ENCODE peak calls at places on chromosomes 11 and 22, in five cellular contexts. R is H9, L is mesenchymal stem cell, E is GM23338, N is fibroblast of lung. S is an unnamed sample.

GRCh38 chr11:88089134-88089533 is 86.1 kb downstream of the RAB38 start:
- DNase-seq in R (no peak), L (no peak), E (no peak), N (no peak), S (no peak)

GRCh38 chr11:47296045-47296444 is 26.1 kb downstream of the MADD start:
- DNase-seq in R (no peak), L (no peak), E (no peak), N (peak; percentile 18), S (no peak)

GRCh38 chr11:116364357-116364756 is 408.4 kb downstream of the BUD13 start:
- DNase-seq in R (no peak), L (no peak), E (no peak), N (no peak), S (no peak)

GRCh38 chr11:110763249-110764011 is 51.2 kb upstream of the ARHGAP20 start:
- DNase-seq in R (no peak), L (peak; percentile 40), E (no peak), N (peak; percentile 78), S (no peak)

GRCh38 chr11:17015639-17016125 is 1.5 kb upstream of the PLEKHA7 start:
- DNase-seq in R (no peak), L (peak; percentile 52), E (no peak), N (peak; percentile 9), S (no peak)

GRCh38 chr11:63869686-63870085 is 30.8 kb downstream of the MARK2 start:
- DNase-seq in R (no peak), L (no peak), E (no peak), N (no peak), S (no peak)

GRCh38 chr22:46024136-46024840 is 47.3 kb upstream of the WNT7B start:
- DNase-seq in R (no peak), L (no peak), E (no peak), N (no peak), S (no peak)

GRCh38 chr22:17919276-17920144 is 104.9 kb downstream of the MICAL3 start:
- DNase-seq in R (peak; percentile 57), L (peak; percentile 21), E (peak; percentile 48), N (no peak), S (peak; percentile 48)

GRCh38 chr11:134261626-134262488 is 8.5 kb downstream of the ACAD8 start:
- DNase-seq in R (peak; percentile 69), L (no peak), E (peak; percentile 84), N (no peak), S (peak; percentile 67)

GRCh38 chr11:34343153-34343552 is 14.7 kb downstream of the ABTB2 start:
- DNase-seq in R (no peak), L (peak; percentile 67), E (no peak), N (peak; percentile 96), S (no peak)

GRCh38 chr11:2390871-2391662 is 9.5 kb upstream of the TSSC4 start:
- DNase-seq in R (peak; percentile 68), L (peak; percentile 52), E (no peak), N (peak; percentile 85), S (peak; percentile 90)

GRCh38 chr11:66936326-66936725 is 21.9 kb downstream of the PC start:
- DNase-seq in R (no peak), L (peak; percentile 73), E (no peak), N (peak; percentile 94), S (no peak)

GRCh38 chr11:13358871-13359270 is 81.3 kb downstream of the BMAL1 start:
- DNase-seq in R (no peak), L (peak; percentile 34), E (no peak), N (peak; percentile 76), S (no peak)

DNA sequence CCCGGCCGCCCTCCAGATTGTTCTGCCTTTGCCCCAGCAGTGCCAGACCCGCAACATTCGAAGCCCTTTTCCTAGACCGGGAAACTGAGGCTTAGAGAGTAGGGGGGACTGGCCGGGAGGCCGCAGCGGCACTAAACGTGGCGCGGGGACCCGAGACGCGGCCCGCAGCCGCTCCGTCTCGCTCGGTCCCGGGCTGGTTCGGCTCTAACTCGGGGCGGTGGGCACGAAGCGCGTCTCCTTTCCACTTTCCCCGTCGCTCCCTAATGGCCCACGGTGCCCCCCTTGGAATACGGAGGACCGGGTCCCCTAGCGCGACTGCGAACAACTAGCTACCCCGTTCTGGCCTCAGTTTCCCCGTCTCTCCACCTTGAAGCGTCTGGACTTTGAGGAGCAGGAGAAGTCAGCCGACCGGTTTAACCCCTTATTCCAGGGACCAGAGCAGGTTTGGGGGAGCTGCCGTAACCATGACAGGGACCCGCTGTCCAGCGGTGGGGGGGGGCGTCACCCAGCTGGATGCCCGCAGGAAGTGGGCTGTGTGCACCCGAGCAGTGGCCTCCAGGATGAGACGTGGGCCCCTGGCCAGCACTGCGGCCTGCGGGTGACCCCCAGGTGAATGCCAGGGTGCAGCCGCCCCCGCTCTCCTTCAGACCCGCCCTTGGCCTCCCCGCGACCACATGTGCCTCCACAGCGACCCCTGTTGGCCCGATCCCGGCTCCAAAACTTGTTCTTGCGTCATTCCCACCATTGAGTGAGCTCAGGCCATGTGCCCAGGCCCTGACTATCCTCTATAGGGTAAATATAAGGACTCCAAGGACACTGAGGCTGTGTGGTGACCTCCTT is 1.1 kb downstream of the CDC42EP1 start:
- DNase-seq in R (peak; percentile 89), L (peak; percentile 88), E (peak; percentile 96), N (peak; percentile 84), S (peak; percentile 92)
- H3K4me1 ChIP-seq in R (peaks cover 4% of the 10 kb centered on the region), L (peaks cover 57% of the 10 kb centered on the region), E (peaks cover 36% of the 10 kb centered on the region), N (peaks cover 27% of the 10 kb centered on the region), S (peaks cover 22% of the 10 kb centered on the region)

GRCh38 chr22:35589736-35590079 is 27.4 kb downstream of the MB start:
- DNase-seq in R (no peak), L (no peak), E (no peak), N (no peak), S (no peak)

GRCh38 chr22:35590634-35591295 is 26.4 kb downstream of the MB start:
- DNase-seq in R (no peak), L (no peak), E (no peak), N (no peak), S (no peak)

GRCh38 chr22:35587447-35587870 is 29.7 kb downstream of the MB start:
- DNase-seq in R (no peak), L (no peak), E (no peak), N (no peak), S (no peak)

GRCh38 chr22:35587896-35588295 is 29.2 kb downstream of the MB start:
- DNase-seq in R (no peak), L (no peak), E (no peak), N (no peak), S (no peak)

DNA sequence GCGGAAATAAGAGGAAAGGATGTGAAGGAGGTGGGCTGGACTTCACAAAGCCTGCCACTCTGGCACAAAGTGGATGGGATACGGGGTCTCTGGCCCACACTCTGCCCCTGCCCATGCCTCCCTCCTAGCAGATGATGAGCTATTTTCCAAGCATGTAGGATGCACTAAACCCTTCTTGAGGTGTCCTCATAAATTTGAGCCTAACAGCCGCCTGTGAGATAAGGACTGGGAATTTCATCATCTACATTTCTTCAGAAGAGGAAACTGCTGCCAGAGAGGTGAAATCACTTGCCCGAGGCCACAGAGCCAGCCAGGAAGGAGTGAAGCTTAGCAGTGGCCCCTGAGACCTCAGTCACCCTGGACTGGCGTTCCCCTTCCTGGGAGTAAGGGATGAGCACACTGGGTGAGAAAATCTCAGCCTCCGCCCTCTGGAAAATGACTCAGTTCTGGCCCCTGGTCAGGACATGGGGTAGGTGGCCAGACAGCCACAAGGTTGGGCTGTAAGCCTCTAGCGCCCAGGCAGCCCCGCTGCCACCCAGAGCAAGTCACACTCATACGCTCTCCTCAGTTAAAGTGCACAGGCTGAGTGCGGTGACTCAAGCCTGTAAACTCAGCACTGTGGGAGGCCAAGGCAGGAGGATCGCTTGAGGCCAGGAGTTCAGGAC is 27.9 kb downstream of the MB start:
- DNase-seq in R (no peak), L (peak; percentile 95), E (no peak), N (peak; percentile 79), S (peak; percentile 98)
- H3K4me1 ChIP-seq in R (no peaks in the 10 kb centered on the region), L (peaks cover 14% of the 10 kb centered on the region), E (peaks cover 4% of the 10 kb centered on the region), N (no peaks in the 10 kb centered on the region), S (peaks cover 3% of the 10 kb centered on the region)

GRCh38 chr22:37498289-37498909 is 12.2 kb upstream of the MFNG start:
- DNase-seq in R (peak; percentile 92), L (no peak), E (peak; percentile 92), N (no peak), S (peak; percentile 85)

GRCh38 chr22:37499006-37499707 is 13.0 kb upstream of the MFNG start:
- DNase-seq in R (no peak), L (peak; percentile 31), E (no peak), N (peak; percentile 38), S (no peak)

GRCh38 chr22:37500745-37501144 is 14.6 kb upstream of the MFNG start:
- DNase-seq in R (no peak), L (no peak), E (no peak), N (no peak), S (no peak)

GRCh38 chr22:37501176-37501609 is 15.0 kb upstream of the MFNG start:
- DNase-seq in R (no peak), L (no peak), E (no peak), N (no peak), S (no peak)

GRCh38 chr22:37499789-37500188 is 13.6 kb upstream of the MFNG start:
- DNase-seq in R (no peak), L (no peak), E (no peak), N (no peak), S (no peak)
- H3K4me1 ChIP-seq in R (no peaks in the 10 kb centered on the region), L (peaks cover 79% of the 10 kb centered on the region), E (peaks cover 9% of the 10 kb centered on the region), N (peaks cover 19% of the 10 kb centered on the region), S (peaks cover 11% of the 10 kb centered on the region)

DNA sequence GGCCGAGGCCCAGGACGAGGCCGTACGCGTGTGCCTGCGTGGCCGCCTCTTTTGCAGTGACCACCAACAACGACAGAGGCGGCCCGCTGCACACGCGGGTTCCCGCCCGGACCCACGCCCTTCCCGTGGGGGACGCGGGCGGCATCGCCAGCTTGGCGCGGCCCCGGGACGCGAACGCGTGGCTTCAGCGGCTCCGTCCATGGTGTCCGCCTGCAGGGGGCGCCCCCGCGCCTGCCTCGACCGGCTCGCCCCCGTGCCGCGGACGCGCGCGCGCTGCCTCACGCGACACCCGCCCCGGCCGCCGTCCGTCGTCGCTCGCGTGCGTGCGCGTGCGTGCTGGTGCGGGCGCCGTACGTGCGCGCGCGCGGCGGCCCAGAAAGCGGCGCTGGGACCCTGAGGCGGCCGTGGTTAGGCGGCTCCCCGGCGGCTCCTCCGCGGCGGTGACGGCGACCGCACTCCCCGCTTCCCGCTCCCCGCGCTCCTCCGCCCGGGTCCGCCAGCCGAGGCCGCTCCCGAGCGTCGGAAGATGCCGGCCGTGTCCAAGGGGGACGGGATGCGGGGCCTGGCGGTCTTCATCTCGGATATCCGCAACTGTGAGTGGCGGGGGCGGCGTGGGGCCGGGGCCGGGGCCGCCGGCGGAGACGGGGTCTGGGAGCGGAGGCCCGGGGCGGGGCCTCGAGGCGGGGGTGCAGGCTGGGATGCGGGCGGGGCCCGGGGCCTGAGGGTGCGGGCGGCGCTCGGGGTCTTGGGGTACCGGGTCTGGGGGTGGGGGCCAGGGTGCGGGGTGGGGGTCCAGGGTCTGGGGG is at the start of gene AP2A2:
- DNase-seq in R (peak; percentile 86), L (peak; percentile 86), E (peak; percentile 96), N (peak; percentile 88), S (peak; percentile 95)
- H3K4me1 ChIP-seq in R (peaks cover under 1% of the 10 kb centered on the region), L (peaks cover 35% of the 10 kb centered on the region), E (peaks cover 5% of the 10 kb centered on the region), N (no peaks in the 10 kb centered on the region), S (no peaks in the 10 kb centered on the region)